ENCODE peak calls at places on chromosomes 6 and 20, in nine cellular contexts. G is prostate gland; J is caudate nucleus; K is stimulated activated naive CD8-positive, alpha-beta T cell treated with anti-CD3 and anti-CD28 coated beads, Interleukin-15, Interleukin-2, amounts not matched to agents 100 U/mL and 50 U/mL, for 24 hours; Y is Caco-2; X is uterus; L is activated CD4-positive, alpha-beta T cell treated with anti-CD3 and anti-CD28 coated beads for 48 hours; O is astrocyte of the spinal cord; B is NCI-H774. F is an unnamed sample.

GRCh38 chr6:106631356-106631755 is 2.0 kb downstream of the QRSL1 start:
- DNase-seq in G (no peak), J (no peak), K (no peak), Y (no peak), X (no peak), L (no peak), O (no peak), B (no peak), F (no peak)

GRCh38 chr6:56628105-56628504 is 14.6 kb downstream of the DST start:
- DNase-seq in G (no peak), J (no peak), K (no peak), Y (no peak), X (no peak), L (no peak), O (no peak), B (no peak), F (no peak)

GRCh38 chr20:4835244-4836177 is 113.8 kb downstream of the PRND start:
- DNase-seq in G (no peak), J (no peak), K (no peak), Y (no peak), X (peak; percentile 86), L (no peak), O (peak; percentile 76), B (no peak), F (no peak)

GRCh38 chr6:37033819-37034790 is 28.6 kb downstream of the FGD2 start:
- DNase-seq in G (no peak), J (no peak), K (no peak), Y (no peak), X (no peak), L (no peak), O (no peak), B (no peak), F (no peak)

GRCh38 chr20:32247957-32248497 is 29.4 kb upstream of the KIF3B start:
- DNase-seq in G (no peak), J (no peak), K (peak; percentile 32), Y (no peak), X (no peak), L (peak; percentile 25), O (no peak), B (no peak), F (no peak)

GRCh38 chr20:8156603-8157079 is 24.6 kb downstream of the PLCB1 start:
- DNase-seq in G (no peak), J (no peak), K (no peak), Y (no peak), X (no peak), L (no peak), O (peak; percentile 57), B (peak; percentile 74), F (peak; percentile 31)

GRCh38 chr20:53940883-53941546 is 129.4 kb downstream of the BCAS1 start:
- DNase-seq in G (no peak), J (no peak), K (no peak), Y (peak; percentile 40), X (no peak), L (peak; percentile 13), O (peak; percentile 94), B (no peak), F (no peak)

GRCh38 chr20:6908673-6909072 is 141.2 kb downstream of the BMP2 start:
- DNase-seq in G (no peak), J (no peak), K (no peak), Y (no peak), X (no peak), L (no peak), O (no peak), B (no peak), F (no peak)

GRCh38 chr6:163745566-163746400 is 331.3 kb downstream of the QKI start:
- DNase-seq in G (no peak), J (no peak), K (no peak), Y (peak; percentile 69), X (no peak), L (no peak), O (peak; percentile 84), B (no peak), F (no peak)

GRCh38 chr20:64226686-64227576 is 28.6 kb upstream of the PCMTD2 start:
- DNase-seq in G (no peak), J (no peak), K (no peak), Y (no peak), X (no peak), L (no peak), O (no peak), B (no peak), F (no peak)

GRCh38 chr20:610130-611046 is at the start of gene TCF15:
- DNase-seq in G (no peak), J (no peak), K (peak; percentile 22), Y (no peak), X (no peak), L (peak; percentile 36), O (peak; percentile 1), B (no peak), F (no peak)

GRCh38 chr20:17674722-17675518 is 7.1 kb downstream of the RRBP1 start:
- DNase-seq in G (no peak), J (no peak), K (no peak), Y (no peak), X (no peak), L (no peak), O (no peak), B (no peak), F (no peak)

GRCh38 chr6:132995432-132995831 is 181.1 kb downstream of the RPS12 start:
- DNase-seq in G (no peak), J (no peak), K (no peak), Y (no peak), X (no peak), L (no peak), O (no peak), B (no peak), F (no peak)

GRCh38 chr20:62306440-62307187 is 3.8 kb downstream of the ADRM1 start:
- DNase-seq in G (no peak), J (no peak), K (no peak), Y (peak; percentile 39), X (no peak), L (no peak), O (no peak), B (no peak), F (no peak)

GRCh38 chr20:44770480-44771171 is 25.0 kb downstream of the KCNK15 start:
- DNase-seq in G (no peak), J (no peak), K (no peak), Y (no peak), X (no peak), L (no peak), O (no peak), B (no peak), F (no peak)

GRCh38 chr20:59006167-59006863 is 739 bp downstream of the CTSZ start:
- DNase-seq in G (no peak), J (no peak), K (no peak), Y (no peak), X (peak; percentile 29), L (no peak), O (no peak), B (no peak), F (no peak)

GRCh38 chr6:144675231-144675861 is 390.2 kb downstream of the UTRN start:
- DNase-seq in G (no peak), J (no peak), K (peak; percentile 36), Y (no peak), X (no peak), L (peak; percentile 55), O (peak; percentile 78), B (peak; percentile 26), F (no peak)

GRCh38 chr6:129835691-129836090 is 25.4 kb downstream of the TMEM244 start:
- DNase-seq in G (no peak), J (no peak), K (no peak), Y (no peak), X (no peak), L (no peak), O (no peak), B (no peak), F (no peak)

GRCh38 chr6:43122146-43122545 is 46.0 kb downstream of the PTK7 start:
- DNase-seq in G (no peak), J (no peak), K (no peak), Y (no peak), X (no peak), L (no peak), O (no peak), B (no peak), F (no peak)

GRCh38 chr6:91487729-91488392 is 901.0 kb upstream of the MAP3K7 start:
- DNase-seq in G (no peak), J (no peak), K (no peak), Y (no peak), X (no peak), L (no peak), O (no peak), B (no peak), F (no peak)

GRCh38 chr6:148348778-148349177 is 6.1 kb downstream of the SASH1 start:
- DNase-seq in G (no peak), J (no peak), K (no peak), Y (no peak), X (no peak), L (no peak), O (no peak), B (no peak), F (no peak)

GRCh38 chr6:111625511-111626331 is 20.0 kb upstream of the TRAF3IP2 start:
- DNase-seq in G (no peak), J (peak; percentile 40), K (peak; percentile 21), Y (no peak), X (peak; percentile 51), L (no peak), O (peak; percentile 78), B (no peak), F (no peak)

GRCh38 chr6:170024940-170025339 is 265.9 kb downstream of the DLL1 start:
- DNase-seq in G (no peak), J (no peak), K (no peak), Y (no peak), X (peak; percentile 39), L (no peak), O (peak; percentile 5), B (peak; percentile 89), F (no peak)

GRCh38 chr6:127920804-127921203 is 19.9 kb upstream of the THEMIS start:
- DNase-seq in G (no peak), J (no peak), K (no peak), Y (no peak), X (no peak), L (no peak), O (no peak), B (no peak), F (no peak)

GRCh38 chr6:20631525-20631924 is 97.3 kb downstream of the CDKAL1 start:
- DNase-seq in G (no peak), J (no peak), K (no peak), Y (no peak), X (no peak), L (no peak), O (no peak), B (no peak), F (no peak)

GRCh38 chr20:41499064-41499463 is 119.1 kb downstream of the CHD6 start:
- DNase-seq in G (no peak), J (no peak), K (no peak), Y (no peak), X (no peak), L (no peak), O (no peak), B (no peak), F (no peak)

GRCh38 chr6:22884441-22884840 is 315.1 kb downstream of the HDGFL1 start:
- DNase-seq in G (no peak), J (no peak), K (no peak), Y (no peak), X (no peak), L (no peak), O (no peak), B (no peak), F (no peak)

GRCh38 chr6:162211022-162211421 is 516.5 kb downstream of the PRKN start:
- DNase-seq in G (no peak), J (no peak), K (no peak), Y (no peak), X (no peak), L (no peak), O (no peak), B (peak; percentile 16), F (no peak)

GRCh38 chr6:10151144-10151915 is 263.5 kb downstream of the TFAP2A start:
- DNase-seq in G (no peak), J (no peak), K (no peak), Y (no peak), X (no peak), L (no peak), O (no peak), B (no peak), F (no peak)

GRCh38 chr6:62775427-62776022 is 435.7 kb upstream of the FKBP1C start:
- DNase-seq in G (no peak), J (no peak), K (no peak), Y (peak; percentile 17), X (no peak), L (no peak), O (no peak), B (peak; percentile 7), F (peak; percentile 0)

GRCh38 chr6:158174514-158174913 is 6.4 kb downstream of the GTF2H5 start:
- DNase-seq in G (no peak), J (no peak), K (no peak), Y (no peak), X (no peak), L (no peak), O (peak; percentile 89), B (no peak), F (no peak)

F was measured in HCT116.